ENCODE peak calls at places on chromosomes 5 and 9, in four cellular contexts. M, O, D and C are unnamed samples.
A peak's percentile ranks its signal among the peaks of the same experiment; 100 is the strongest.

GRCh38 chr9:131720330-131720729 is 19.5 kb downstream of the RAPGEF1 start:
- DNase-seq in M (no peak), D (no peak), O (no peak), C (no peak)

GRCh38 chr5:8770431-8770830 is 775.4 kb downstream of the SEMA5A start:
- DNase-seq in M (no peak), D (no peak), O (no peak), C (no peak)

GRCh38 chr5:154573011-154573410 is 95.0 kb upstream of the HAND1 start:
- DNase-seq in O (no peak), D (no peak), M (no peak), C (no peak)

GRCh38 chr9:136511670-136512592 is 29.1 kb upstream of the SEC16A start:
- DNase-seq in O (no peak), M (no peak), D (no peak), C (no peak)

GRCh38 chr9:19988281-19988680 is 199.4 kb upstream of the SLC24A2 start:
- DNase-seq in M (no peak), O (no peak), D (no peak), C (no peak)

GRCh38 chr5:103428411-103428871 is 134.1 kb downstream of the NUDT12 start:
- DNase-seq in O (no peak), M (no peak), D (no peak), C (no peak)

GRCh38 chr9:16030513-16031185 is 477.8 kb downstream of the CCDC171 start:
- DNase-seq in O (no peak), M (no peak), D (no peak), C (no peak)

GRCh38 chr5:82259172-82259800 is 18.9 kb downstream of the RPS23 start:
- DNase-seq in D (peak; percentile 62), O (no peak), M (no peak), C (no peak)

GRCh38 chr5:44887722-44888121 is 79.0 kb downstream of the MRPS30 start:
- DNase-seq in M (no peak), O (no peak), D (no peak), C (no peak)

GRCh38 chr5:132856011-132856410 is 10.3 kb downstream of the GDF9 start:
- DNase-seq in O (no peak), M (no peak), D (no peak), C (no peak)

GRCh38 chr9:107094370-107094769 is 188.7 kb upstream of the RAD23B start:
- DNase-seq in O (no peak), M (no peak), D (no peak), C (no peak)

GRCh38 chr5:180591249-180591887 is at the start of gene SCGB3A1:
- DNase-seq in O (no peak), M (no peak), D (peak; percentile 63), C (no peak)

GRCh38 chr5:38672059-38672791 is 115.8 kb upstream of the LIFR start:
- DNase-seq in D (no peak), M (no peak), O (no peak), C (no peak)

GRCh38 chr9:16278420-16278999 is 592.0 kb downstream of the BNC2 start:
- DNase-seq in D (no peak), M (no peak), O (peak; percentile 14), C (no peak)

GRCh38 chr5:132475531-132475930 is 15.0 kb downstream of the IRF1 start:
- DNase-seq in M (no peak), D (no peak), O (no peak), C (no peak)

GRCh38 chr9:35267716-35268115 is 105.9 kb downstream of the UNC13B start:
- DNase-seq in O (no peak), D (peak; percentile 13), M (no peak), C (no peak)

GRCh38 chr5:1338518-1339070 is 6.3 kb downstream of the CLPTM1L start:
- DNase-seq in M (no peak), D (no peak), O (no peak), C (no peak)

GRCh38 chr5:132820162-132820754 is 7.2 kb downstream of the SOWAHA start:
- DNase-seq in M (peak; percentile 79), D (peak; percentile 97), O (peak; percentile 92), C (peak; percentile 35)

GRCh38 chr9:130432362-130432761 is 12.4 kb upstream of the ASS1 start:
- DNase-seq in O (no peak), M (no peak), D (no peak), C (no peak)

GRCh38 chr9:20537269-20537668 is 85.0 kb downstream of the MLLT3 start:
- DNase-seq in O (no peak), D (no peak), M (no peak), C (no peak)

GRCh38 chr5:9661316-9662015 is 31.3 kb upstream of the TAS2R1 start:
- DNase-seq in D (no peak), O (no peak), M (no peak), C (no peak)

GRCh38 chr5:137486707-137487106 is 12.4 kb downstream of the SPOCK1 start:
- DNase-seq in M (no peak), O (no peak), D (no peak), C (no peak)

GRCh38 chr9:105114956-105115728 is 129.3 kb upstream of the SLC44A1 start:
- DNase-seq in D (no peak), M (no peak), O (no peak), C (no peak)

GRCh38 chr9:110969971-110970381 is 68.3 kb downstream of the LPAR1 start:
- DNase-seq in D (no peak), M (no peak), O (no peak), C (no peak)

GRCh38 chr9:5629312-5630037 is 568 bp downstream of the RIC1 start:
- DNase-seq in O (peak; percentile 39), M (no peak), D (peak; percentile 45), C (no peak)

GRCh38 chr5:107285772-107286171 is 385.0 kb downstream of the EFNA5 start:
- DNase-seq in D (no peak), O (no peak), M (no peak), C (no peak)

GRCh38 chr5:13866792-13867191 is 77.7 kb downstream of the DNAH5 start:
- DNase-seq in M (no peak), O (no peak), D (peak; percentile 71), C (no peak)

GRCh38 chr9:111034146-111034545 is 4.1 kb downstream of the LPAR1 start:
- DNase-seq in M (no peak), O (no peak), D (no peak), C (no peak)

GRCh38 chr9:81103597-81104471 is 585.5 kb downstream of the TLE1 start:
- DNase-seq in O (no peak), M (no peak), D (no peak), C (no peak)

DNA sequence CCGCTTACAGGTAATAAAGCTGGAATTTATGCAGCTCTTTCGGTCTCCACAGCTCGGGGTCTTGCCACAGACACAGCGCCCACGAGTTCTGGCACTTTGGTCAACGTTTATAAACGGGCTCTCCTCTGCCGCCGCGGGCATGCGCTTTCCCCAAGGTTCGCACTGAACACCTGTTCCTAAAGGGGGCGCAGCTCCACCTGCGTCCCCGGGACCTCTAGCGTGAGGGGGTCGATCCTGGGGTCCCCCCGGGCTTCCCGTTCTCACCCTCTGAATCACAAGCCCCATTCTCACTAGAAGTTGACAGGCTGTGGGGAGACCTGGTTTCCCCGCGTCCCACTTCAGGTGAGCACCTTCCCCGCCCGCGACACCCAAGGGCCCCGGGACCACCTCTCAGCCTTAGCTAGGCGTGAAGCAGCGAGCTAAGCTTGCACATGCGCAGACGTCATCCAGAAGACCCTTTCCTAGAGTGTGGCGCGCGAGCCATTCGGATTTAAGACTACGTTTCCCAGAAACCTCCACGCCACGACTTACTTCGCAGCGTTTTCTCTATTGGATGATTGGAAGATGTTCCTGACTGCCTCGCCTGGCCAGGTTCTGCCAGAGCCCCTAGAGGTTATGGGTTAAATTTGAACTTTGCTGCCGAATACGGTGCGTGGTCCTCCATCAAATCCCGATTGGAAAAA is 21.3 kb upstream of the ZNF782 start:
- DNase-seq in D (peak; percentile 100), M (no peak), O (peak; percentile 97), C (no peak)
- TF ChIP-seq CTCF in D (peak; percentile 83), M (no peak), O (peak; percentile 77), C (no peak)

GRCh38 chr9:133135193-133135745 is 14.2 kb upstream of the RALGDS start:
- DNase-seq in D (no peak), M (peak; percentile 55), O (no peak), C (no peak)
- H3K4me1 ChIP-seq in D (no peaks in the 10 kb centered on the region), M (peaks cover 28% of the 10 kb centered on the region), O (no peaks in the 10 kb centered on the region), C (peaks cover 63% of the 10 kb centered on the region)

DNA sequence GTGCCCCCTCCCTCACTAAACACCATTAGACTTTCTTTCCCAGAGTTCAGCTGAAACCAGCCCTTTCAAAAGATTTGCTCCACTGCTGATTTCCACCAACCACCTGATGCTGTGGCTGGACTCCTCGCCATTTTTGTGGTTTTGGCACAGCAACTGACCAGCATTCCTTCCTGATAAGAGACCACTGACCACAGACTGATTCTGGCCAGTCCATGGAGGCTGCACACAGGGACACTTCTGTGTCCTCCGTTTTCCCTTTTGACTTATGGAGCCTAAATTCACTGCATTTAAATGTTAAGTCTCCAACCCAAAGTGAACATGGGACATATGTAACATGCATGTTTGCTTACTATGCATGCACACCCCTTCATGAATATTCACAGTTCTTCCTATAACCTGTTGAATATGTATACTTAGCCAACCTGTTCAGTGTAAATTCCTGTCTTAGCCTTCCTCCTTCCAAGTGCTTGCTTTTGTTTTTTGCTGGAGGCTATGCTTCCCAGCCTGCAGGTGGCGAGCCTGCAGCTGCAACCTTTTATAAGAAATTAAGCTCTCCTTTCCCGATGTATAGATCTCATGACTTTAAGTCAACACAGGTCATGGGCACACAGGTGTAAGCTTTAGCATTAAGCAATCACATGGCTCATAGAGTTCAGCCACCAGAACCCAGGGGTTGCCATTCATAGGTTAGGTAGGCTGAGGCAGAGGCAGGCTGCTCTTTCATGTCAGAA is 78.7 kb downstream of the ACTL7B start:
- DNase-seq in D (peak; percentile 59), M (no peak), O (no peak), C (no peak)
- TF ChIP-seq CTCF in D (peak; percentile 66), M (no peak), O (peak; percentile 66), C (peak; percentile 28)

GRCh38 chr9:2021731-2022130 is 6.6 kb downstream of the SMARCA2 start:
- DNase-seq in M (no peak), D (no peak), O (no peak), C (no peak)

GRCh38 chr9:2024888-2025781 is 10.0 kb downstream of the SMARCA2 start:
- DNase-seq in D (peak; percentile 15), O (no peak), M (no peak), C (no peak)

GRCh38 chr9:2023042-2023441 is 7.9 kb downstream of the SMARCA2 start:
- DNase-seq in M (no peak), O (no peak), D (no peak), C (no peak)

GRCh38 chr9:2022560-2022959 is 7.4 kb downstream of the SMARCA2 start:
- DNase-seq in O (no peak), D (no peak), M (no peak), C (no peak)

GRCh38 chr9:2023532-2023931 is 8.4 kb downstream of the SMARCA2 start:
- DNase-seq in M (no peak), D (no peak), O (no peak), C (no peak)
- H3K4me1 ChIP-seq in M (peaks cover 66% of the 10 kb centered on the region), D (peaks cover 56% of the 10 kb centered on the region), O (peaks cover 9% of the 10 kb centered on the region), C (peaks cover 51% of the 10 kb centered on the region)

DNA sequence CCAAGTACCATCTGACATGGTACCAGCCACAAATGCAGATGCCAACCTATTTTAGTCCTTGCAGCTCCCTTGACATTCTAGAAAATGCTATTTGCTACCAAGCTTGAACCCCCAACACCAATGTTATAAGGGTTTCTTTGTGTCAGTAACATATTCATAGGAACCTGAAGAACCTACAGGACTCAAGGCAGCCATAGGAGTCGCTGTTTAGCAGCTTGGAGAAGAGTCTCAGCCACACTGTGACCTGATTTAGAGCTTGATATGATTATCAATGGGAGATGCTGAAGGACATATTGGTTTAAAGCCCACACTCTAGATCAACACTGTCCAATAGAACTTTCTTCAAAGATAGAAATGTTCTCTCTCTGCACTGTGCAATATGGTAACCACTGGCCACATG is 6.4 kb upstream of the ZFR start:
- DNase-seq in M (no peak), D (peak; percentile 58), O (no peak), C (no peak)
- TF ChIP-seq CTCF in M (no peak), D (peak; percentile 63), O (peak; percentile 65), C (no peak)